ENCODE peak calls at places on chromosomes 11 and 22, in five cellular contexts. A is substantia nigra, Y is caudate nucleus, H is tibial artery, V is neuronal stem cell. U is an unnamed sample.

GRCh38 chr11:19243143-19243542 is 2.4 kb upstream of the E2F8 start:
- DNase-seq in V (no peak), A (no peak), Y (no peak), H (no peak), U (no peak)

GRCh38 chr11:10261821-10262220 is 32.2 kb downstream of the SBF2 start:
- DNase-seq in Y (no peak), V (no peak), A (no peak), H (no peak), U (no peak)

GRCh38 chr22:37233751-37234631 is 10.1 kb downstream of the RAC2 start:
- DNase-seq in A (no peak), V (no peak), Y (no peak), H (no peak), U (no peak)

GRCh38 chr22:36238348-36239149 is 778 bp downstream of the APOL2 start:
- DNase-seq in H (no peak), V (no peak), Y (no peak), A (no peak), U (no peak)

GRCh38 chr11:3139086-3139440 is 26.0 kb downstream of the OSBPL5 start:
- DNase-seq in H (no peak), Y (no peak), V (no peak), A (no peak), U (no peak)

GRCh38 chr11:60370811-60371297 is 7.5 kb upstream of the MS4A7 start:
- DNase-seq in H (no peak), A (no peak), Y (no peak), V (no peak), U (no peak)

GRCh38 chr22:31969789-31970489 is 25.6 kb downstream of the YWHAH start:
- DNase-seq in A (peak), V (peak), H (peak), Y (peak), U (peak)

GRCh38 chr11:123357990-123358827 is 71.9 kb upstream of the GRAMD1B start:
- DNase-seq in H (no peak), A (no peak), Y (no peak), V (peak), U (peak)

GRCh38 chr22:47372596-47373385 is 610.3 kb downstream of the TBC1D22A start:
- DNase-seq in Y (no peak), A (no peak), H (peak), V (no peak), U (peak)

GRCh38 chr11:116052603-116053537 is 548.7 kb upstream of the CADM1 start:
- DNase-seq in A (no peak), V (peak), H (no peak), Y (no peak), U (peak)

GRCh38 chr11:17682848-17683247 is 36.5 kb upstream of the MYOD1 start:
- DNase-seq in Y (no peak), A (no peak), V (no peak), H (no peak), U (no peak)

GRCh38 chr11:134854391-134854991 is 442.4 kb upstream of the B3GAT1 start:
- DNase-seq in Y (no peak), A (no peak), H (no peak), V (no peak), U (peak)

GRCh38 chr11:116112031-116112935 is 608.1 kb upstream of the CADM1 start:
- DNase-seq in H (no peak), Y (peak), A (no peak), V (no peak), U (no peak)

GRCh38 chr11:12494699-12495098 is 117.3 kb downstream of the PARVA start:
- DNase-seq in H (no peak), A (no peak), Y (no peak), V (no peak), U (no peak)

GRCh38 chr22:25051073-25051472 is 98.6 kb downstream of the KIAA1671 start:
- DNase-seq in A (no peak), V (no peak), H (no peak), Y (no peak), U (no peak)

GRCh38 chr11:10568486-10568941 is at the start of gene LYVE1:
- DNase-seq in A (no peak), H (peak), V (no peak), Y (no peak), U (no peak)

GRCh38 chr22:16959345-16959930 is 48.6 kb downstream of the GAB4 start:
- DNase-seq in H (no peak), Y (no peak), A (no peak), V (no peak), U (no peak)

GRCh38 chr11:15932417-15932816 is 423.9 kb downstream of the SOX6 start:
- DNase-seq in A (no peak), H (no peak), V (no peak), Y (no peak), U (no peak)

GRCh38 chr22:25101986-25102385 is 97.7 kb upstream of the CRYBB3 start:
- DNase-seq in V (no peak), A (no peak), Y (no peak), H (no peak), U (no peak)

GRCh38 chr22:50697667-50698506 is 25.3 kb downstream of the SHANK3 start:
- DNase-seq in A (no peak), Y (no peak), H (no peak), V (no peak), U (no peak)

GRCh38 chr11:63811522-63811921 is 1.7 kb upstream of the SPINDOC start:
- DNase-seq in Y (no peak), A (no peak), H (no peak), V (no peak), U (no peak)

GRCh38 chr11:63816732-63817131 is 3.5 kb downstream of the SPINDOC start:
- DNase-seq in A (no peak), V (no peak), Y (no peak), H (no peak), U (no peak)

GRCh38 chr11:63813563-63814382 is 517 bp downstream of the SPINDOC start:
- DNase-seq in V (peak), Y (peak), H (peak), A (peak), U (peak)

GRCh38 chr11:63813035-63813562 is at the start of gene SPINDOC:
- DNase-seq in V (peak), Y (peak), A (peak), H (peak), U (peak)

GRCh38 chr11:63814383-63814736 is 1.1 kb downstream of the SPINDOC start:
- DNase-seq in A (no peak), V (no peak), Y (no peak), H (no peak), U (no peak)
- H3K27ac ChIP-seq in A (peak), V (peak), Y (no peak), H (peak), U (peak)

GRCh38 chr11:118635237-118635591 is 27.8 kb downstream of the PHLDB1 start:
- DNase-seq in A (no peak), V (no peak), H (no peak), Y (peak), U (no peak)
- H3K27ac ChIP-seq in A (peak), V (no peak), H (peak), Y (peak), U (no peak)

GRCh38 chr22:26822300-26822699 is 164.9 kb downstream of the MIAT start:
- DNase-seq in H (no peak), A (no peak), V (no peak), Y (no peak), U (peak)
- H3K27ac ChIP-seq in H (no peak), A (no peak), V (no peak), Y (no peak), U (no peak)

DNA sequence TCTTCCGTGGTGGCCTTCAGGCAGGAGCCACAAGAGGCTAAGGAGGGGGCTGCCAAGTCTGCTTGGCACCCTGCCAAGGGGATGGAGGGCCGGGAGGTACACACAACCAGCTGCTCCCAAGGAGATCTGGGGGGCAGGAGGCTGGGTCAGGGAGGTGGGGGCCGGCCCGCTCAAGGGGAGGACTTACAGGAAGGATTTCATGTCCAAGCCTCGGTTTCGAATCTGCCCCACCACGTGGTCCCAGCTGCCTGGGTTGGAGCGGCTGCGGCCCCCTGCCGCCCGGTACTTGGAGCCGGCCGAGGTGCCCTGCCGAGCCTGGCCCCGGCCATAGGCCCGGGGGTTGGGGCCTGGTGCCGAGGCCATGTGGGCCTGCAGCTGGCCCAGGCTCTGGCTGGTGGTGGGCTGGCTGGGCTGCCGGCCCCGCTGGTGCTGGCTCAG is 33.5 kb downstream of the LRRC10B start:
- DNase-seq in H (no peak), Y (no peak), V (no peak), A (no peak), U (peak)
- H3K27ac ChIP-seq in H (no peak), Y (no peak), V (peak), A (no peak), U (peak)